ENCODE peak calls at places on chromosomes 16 and 17, in five cellular contexts. U is left ventricle myocardium inferior, W is AG04450, J is cardiac muscle cell, K is adrenal gland. V is an unnamed sample.

GRCh38 chr16:30022887-30023286 is at the start of gene C16orf92:
- DNase-seq in K (no peak), W (no peak), U (no peak), J (no peak), V (no peak)

GRCh38 chr17:65824901-65825300 is 263.5 kb upstream of the AXIN2 start:
- DNase-seq in K (no peak), U (no peak), J (no peak), W (no peak), V (no peak)

GRCh38 chr17:50815400-50815799 is 20.0 kb upstream of the WFIKKN2 start:
- DNase-seq in U (no peak), W (no peak), J (no peak), K (no peak), V (no peak)

GRCh38 chr17:38613981-38614779 is 8.4 kb upstream of the SRCIN1 start:
- DNase-seq in J (no peak), K (no peak), W (no peak), U (no peak), V (no peak)

GRCh38 chr16:28534542-28535373 is 4.0 kb downstream of the NUPR1 start:
- DNase-seq in K (peak), J (peak), U (peak), W (no peak), V (peak)

GRCh38 chr16:11073407-11073806 is 129.0 kb downstream of the CLEC16A start:
- DNase-seq in J (no peak), K (no peak), U (no peak), W (no peak), V (no peak)

GRCh38 chr16:86809458-86809955 is 231.2 kb downstream of the FOXL1 start:
- DNase-seq in W (peak), J (peak), K (no peak), U (no peak), V (no peak)

GRCh38 chr16:29315046-29315445 is 91.5 kb downstream of the NPIPB11 start:
- DNase-seq in K (no peak), U (no peak), J (no peak), W (no peak), V (no peak)

GRCh38 chr17:82244413-82245140 is 15.7 kb downstream of the SLC16A3 start:
- DNase-seq in U (no peak), W (no peak), K (peak), J (peak), V (no peak)

GRCh38 chr17:16349461-16349860 is 3.8 kb downstream of the CENPV start:
- DNase-seq in J (no peak), W (no peak), U (no peak), K (no peak), V (no peak)

GRCh38 chr17:16435951-16436886 is 20.8 kb downstream of the TRPV2 start:
- DNase-seq in K (no peak), U (no peak), W (no peak), J (no peak), V (no peak)

GRCh38 chr16:14215941-14216340 is 144.8 kb downstream of the MRTFB start:
- DNase-seq in K (peak), U (no peak), J (no peak), W (no peak), V (no peak)

GRCh38 chr17:64498308-64499203 is 1.7 kb upstream of the POLG2 start:
- DNase-seq in W (no peak), K (no peak), J (no peak), U (no peak), V (no peak)

GRCh38 chr17:71615820-71616219 is 505.0 kb upstream of the SOX9 start:
- DNase-seq in W (no peak), U (no peak), J (no peak), K (no peak), V (no peak)

GRCh38 chr16:51884773-51885172 is 662.2 kb downstream of the TOX3 start:
- DNase-seq in W (no peak), K (no peak), J (no peak), U (no peak), V (no peak)

GRCh38 chr16:9053006-9053601 is 38.3 kb upstream of the HAPSTR1 start:
- DNase-seq in J (peak), W (no peak), K (peak), U (peak), V (peak)

GRCh38 chr17:4008082-4008435 is 43.8 kb upstream of the ATP2A3 start:
- DNase-seq in J (no peak), U (no peak), K (no peak), W (no peak), V (no peak)

GRCh38 chr17:74520790-74521480 is 10.3 kb downstream of the CD300LB start:
- DNase-seq in K (peak), U (no peak), W (no peak), J (no peak), V (peak)

GRCh38 chr17:79797492-79798295 is 817 bp upstream of the CBX8 start:
- DNase-seq in W (no peak), U (no peak), K (no peak), J (no peak), V (no peak)

GRCh38 chr17:67456103-67456502 is 79.0 kb downstream of the PITPNC1 start:
- DNase-seq in U (no peak), K (no peak), J (no peak), W (no peak), V (no peak)

GRCh38 chr17:59165933-59166342 is 10.4 kb downstream of the PRR11 start:
- DNase-seq in U (no peak), W (no peak), K (peak), J (peak), V (no peak)

GRCh38 chr17:13212861-13213260 is 195.0 kb upstream of the ELAC2 start:
- DNase-seq in U (no peak), W (no peak), K (no peak), J (no peak), V (no peak)

GRCh38 chr16:85568519-85568918 is 44.6 kb upstream of the GSE1 start:
- DNase-seq in W (no peak), J (no peak), U (no peak), K (no peak), V (peak)

GRCh38 chr16:11533588-11533987 is 53.1 kb downstream of the LITAF start:
- DNase-seq in J (no peak), K (no peak), W (no peak), U (no peak), V (no peak)

GRCh38 chr16:22323998-22324786 is 27.0 kb downstream of the POLR3E start:
- DNase-seq in K (no peak), U (no peak), W (no peak), J (no peak), V (no peak)

GRCh38 chr16:88430185-88430523 is 22.9 kb upstream of the ZFPM1 start:
- DNase-seq in K (no peak), W (no peak), J (no peak), U (no peak), V (no peak)

GRCh38 chr17:39867084-39867890 is 715 bp upstream of the ZPBP2 start:
- DNase-seq in J (no peak), W (no peak), K (no peak), U (no peak), V (no peak)

GRCh38 chr16:4414187-4414909 is 2.0 kb downstream of the CORO7 start:
- DNase-seq in K (no peak), U (no peak), J (no peak), W (no peak), V (no peak)

GRCh38 chr17:64155751-64156544 is 26.0 kb upstream of the ERN1 start:
- DNase-seq in J (peak), U (peak), W (no peak), K (peak), V (peak)

GRCh38 chr17:35051183-35051578 is 12.3 kb downstream of the RFFL start:
- DNase-seq in J (peak), K (no peak), U (no peak), W (no peak), V (no peak)

GRCh38 chr16:82694239-82694874 is 67.6 kb downstream of the CDH13 start:
- DNase-seq in U (no peak), J (peak), K (no peak), W (no peak), V (no peak)

GRCh38 chr17:60747069-60747808 is 69.6 kb downstream of the BCAS3 start:
- DNase-seq in W (no peak), K (no peak), J (no peak), U (no peak), V (no peak)

GRCh38 chr17:11047228-11047627 is 193.8 kb upstream of the SHISA6 start:
- DNase-seq in K (no peak), U (no peak), J (no peak), W (no peak), V (no peak)

GRCh38 chr17:31272236-31272635 is 24.8 kb downstream of the OMG start:
- DNase-seq in W (no peak), U (no peak), K (no peak), J (no peak), V (no peak)

GRCh38 chr17:64174686-64175456 is 44.9 kb upstream of the ERN1 start:
- DNase-seq in W (no peak), K (peak), J (peak), U (no peak), V (peak)

GRCh38 chr17:63579633-63580032 is 21.1 kb upstream of the TACO1 start:
- DNase-seq in U (no peak), K (no peak), J (no peak), W (no peak), V (no peak)

GRCh38 chr17:46853896-46854444 is 2.6 kb downstream of the WNT9B start:
- DNase-seq in J (peak), K (no peak), W (no peak), U (no peak), V (no peak)

GRCh38 chr16:27221576-27222498 is 18.5 kb downstream of the KDM8 start:
- DNase-seq in K (no peak), W (no peak), U (peak), J (peak), V (no peak)
- H3K27ac ChIP-seq in K (no peak), W (peak), U (peak), J (peak), V (peak)

GRCh38 chr16:23771642-23772041 is 16.8 kb downstream of the CHP2 start:
- DNase-seq in J (no peak), U (no peak), W (no peak), K (no peak), V (no peak)
- H3K27ac ChIP-seq in J (no peak), U (no peak), W (no peak), K (no peak), V (no peak)

DNA sequence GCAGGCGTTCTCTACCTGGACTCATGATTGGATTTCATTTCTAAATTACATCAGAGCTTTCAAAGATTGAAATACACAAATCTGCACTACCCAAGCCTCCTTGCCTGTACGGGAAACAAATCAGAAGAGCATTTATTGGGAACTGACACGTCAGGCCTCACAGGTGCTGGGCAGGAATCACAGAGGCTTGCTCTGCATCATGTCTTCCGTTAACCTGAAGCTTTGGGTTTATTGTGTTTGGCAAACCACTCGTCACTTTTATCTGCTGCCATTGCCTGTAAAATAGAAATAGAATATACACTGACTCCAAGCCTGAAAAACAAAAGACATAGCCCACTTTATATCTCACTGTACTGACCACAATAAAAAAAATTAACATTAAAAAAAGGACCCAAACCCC is 7.9 kb upstream of the GEMIN4 start:
- DNase-seq in J (no peak), U (no peak), K (no peak), W (no peak), V (no peak)
- H3K27ac ChIP-seq in J (no peak), U (peak), K (no peak), W (no peak), V (no peak)

GRCh38 chr17:57876866-57877237 is 27.0 kb upstream of the MRPS23 start:
- DNase-seq in W (no peak), U (no peak), K (no peak), J (no peak), V (no peak)
- H3K27ac ChIP-seq in W (peak), U (peak), K (no peak), J (peak), V (peak)

GRCh38 chr16:50203681-50204080 is 50.6 kb downstream of the TENT4B start:
- DNase-seq in W (no peak), J (no peak), U (no peak), K (no peak), V (no peak)
- H3K27ac ChIP-seq in W (peak), J (peak), U (peak), K (peak), V (no peak)

DNA sequence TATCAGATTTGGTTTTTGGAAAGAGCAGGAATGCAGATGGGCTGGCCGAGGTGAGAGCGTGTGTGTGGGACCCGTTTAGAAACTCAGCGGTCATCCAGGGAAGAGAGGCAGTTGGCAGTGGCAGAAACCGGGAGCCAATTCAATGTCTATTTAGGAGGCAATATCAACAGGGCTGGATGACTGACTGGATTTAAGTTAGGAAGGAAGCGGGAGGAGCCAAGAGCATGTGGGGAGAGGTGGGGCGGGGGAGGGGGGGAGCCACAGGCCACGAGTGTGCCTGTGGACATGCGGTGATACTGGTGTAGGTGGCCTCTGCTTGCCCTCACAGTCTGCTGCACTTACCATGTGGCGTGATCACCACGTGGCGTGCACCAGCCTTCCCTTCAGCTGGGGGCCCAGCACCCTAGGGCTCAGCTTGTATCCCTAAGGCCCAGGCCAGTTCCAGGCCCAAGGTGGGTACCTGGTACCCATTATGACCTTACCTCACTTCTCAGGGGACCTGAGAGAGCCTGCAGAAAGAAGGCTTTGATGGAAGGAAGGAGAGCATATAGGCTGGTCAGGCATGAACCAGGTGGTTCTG is 10.8 kb upstream of the TPPP3 start:
- DNase-seq in U (no peak), J (no peak), W (no peak), K (no peak), V (no peak)
- H3K27ac ChIP-seq in U (no peak), J (no peak), W (no peak), K (no peak), V (peak)

DNA sequence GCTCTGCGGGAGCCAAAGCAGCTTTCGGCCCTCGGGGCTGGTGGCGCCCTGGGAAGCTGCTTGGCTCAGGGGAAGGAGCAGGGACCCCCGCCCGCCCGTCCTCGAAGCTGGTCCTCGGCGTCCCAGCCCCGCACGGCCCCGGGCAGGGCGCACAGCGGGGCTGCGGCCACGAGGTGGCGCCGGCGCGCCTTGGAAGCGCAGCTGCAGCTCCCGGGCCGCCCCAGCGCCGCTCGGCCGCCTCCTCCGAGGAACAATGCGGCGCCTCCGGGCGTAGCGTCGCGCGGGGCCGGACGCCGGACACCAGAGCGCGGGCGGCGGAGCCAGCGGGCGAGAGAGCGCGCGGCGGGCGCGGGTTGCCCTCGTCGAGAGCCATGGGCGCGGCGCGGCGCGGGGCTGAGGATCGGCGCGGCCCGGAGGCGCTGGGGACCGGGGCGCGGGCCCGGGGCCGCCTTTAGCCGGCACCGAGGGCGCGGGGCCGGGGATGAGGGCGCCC is at the start of gene MGAT5B:
- DNase-seq in K (peak), W (peak), J (peak), U (peak), V (peak)
- H3K27ac ChIP-seq in K (no peak), W (peak), J (no peak), U (no peak), V (no peak)

DNA sequence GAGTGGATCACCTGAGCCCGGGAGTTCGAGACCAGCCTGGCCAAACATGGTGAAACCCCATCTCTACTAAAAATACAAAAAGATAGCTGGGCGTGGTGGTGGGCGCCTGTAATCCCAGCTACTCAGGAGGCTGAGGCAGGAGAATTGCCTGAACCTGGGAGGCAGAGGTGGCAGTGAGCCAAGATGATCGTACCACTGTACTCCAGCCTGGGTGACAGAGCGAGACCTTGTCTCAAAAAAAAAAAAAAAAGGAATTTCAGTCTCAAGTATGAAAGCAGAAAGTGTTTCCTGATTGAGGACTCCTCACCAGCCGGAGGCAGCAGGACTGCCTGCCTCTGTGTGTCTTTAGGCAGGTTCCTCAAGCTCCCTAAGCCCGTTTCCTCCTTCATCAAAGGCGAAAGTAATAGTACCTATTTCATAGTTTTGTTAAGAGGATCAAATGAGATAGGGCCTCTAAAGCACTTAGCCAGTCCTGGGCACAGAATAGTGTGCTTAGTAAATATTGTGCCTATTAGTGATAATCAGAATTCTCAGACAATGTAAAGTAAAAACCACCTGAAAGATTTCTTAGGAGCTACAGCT is 9.0 kb downstream of the RAI1 start:
- DNase-seq in W (no peak), U (no peak), K (peak), J (no peak), V (no peak)
- H3K27ac ChIP-seq in W (peak), U (peak), K (no peak), J (no peak), V (peak)

GRCh38 chr17:41962768-41963434 is 3.7 kb upstream of the CNP start:
- DNase-seq in U (peak), J (peak), K (peak), W (peak), V (peak)
- H3K27ac ChIP-seq in U (no peak), J (no peak), K (no peak), W (no peak), V (no peak)

DNA sequence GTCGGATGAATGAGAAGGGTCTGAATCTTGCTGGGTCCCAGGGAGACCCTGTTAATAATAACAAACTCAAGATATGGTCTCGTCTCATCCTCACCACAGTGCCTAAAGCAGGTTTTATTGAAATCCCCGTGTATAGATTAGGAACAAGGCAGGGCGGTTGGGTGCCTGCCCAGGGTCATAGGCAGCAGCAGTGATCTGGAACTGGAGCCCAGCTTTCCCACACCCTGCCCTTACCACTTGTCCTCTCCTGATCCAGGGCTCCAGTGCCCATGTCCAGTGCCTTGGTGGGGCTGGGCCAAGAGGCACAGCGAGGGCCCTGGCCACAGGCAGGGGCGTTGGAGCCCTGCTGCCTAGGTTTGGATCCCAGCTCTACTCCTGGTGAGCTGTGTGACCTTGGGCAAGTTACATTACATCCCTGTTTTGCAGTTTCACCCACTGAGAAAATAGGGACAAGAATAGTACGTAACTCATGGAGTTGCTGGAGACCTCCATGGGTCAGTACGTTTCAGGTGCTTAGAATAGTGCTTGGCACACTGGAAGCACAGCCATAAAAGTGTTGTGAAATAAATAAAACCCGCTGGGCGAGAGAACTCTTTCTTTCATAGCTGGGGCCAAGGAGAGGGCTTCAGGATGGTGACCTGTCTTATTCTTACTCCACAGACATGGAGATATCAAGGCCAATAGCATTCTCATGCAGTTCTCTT is 13.9 kb downstream of the SOCS3 start:
- DNase-seq in U (no peak), K (no peak), W (no peak), J (no peak), V (no peak)
- H3K27ac ChIP-seq in U (no peak), K (no peak), W (no peak), J (no peak), V (peak)